ENCODE peak calls at places on chromosomes 3 and 15, in six cellular contexts. One of them, this sample, is unnamed.

GRCh38 chr3:136989781-136990524 is 32.2 kb downstream of the IL20RB start:
- DNase-seq in SK-N-DZ: no peak
- DNase-seq in RCC 7860: no peak
- DNase-seq in SK-N-SH: no peak
- DNase-seq in EH: no peak
- DNase-seq in stimulated activated CD8-positive, alpha-beta memory T cell treated with anti-CD3 and anti-CD28 coated beads, Interleukin-15, amount 100 ng/mL, for 24 hours: no peak
- DNase-seq in this sample: no peak

GRCh38 chr3:129018751-129019150 is 17.6 kb downstream of the EFCC1 start:
- DNase-seq in EH: no peak
- DNase-seq in stimulated activated CD8-positive, alpha-beta memory T cell treated with anti-CD3 and anti-CD28 coated beads, Interleukin-15, amount 100 ng/mL, for 24 hours: no peak
- DNase-seq in SK-N-DZ: no peak
- DNase-seq in RCC 7860: no peak
- DNase-seq in SK-N-SH: no peak
- DNase-seq in this sample: no peak

GRCh38 chr15:58666957-58667356 is 82.5 kb downstream of the ADAM10 start:
- DNase-seq in SK-N-SH: no peak
- DNase-seq in RCC 7860: no peak
- DNase-seq in stimulated activated CD8-positive, alpha-beta memory T cell treated with anti-CD3 and anti-CD28 coated beads, Interleukin-15, amount 100 ng/mL, for 24 hours: no peak
- DNase-seq in SK-N-DZ: no peak
- DNase-seq in EH: peak
- DNase-seq in this sample: no peak

GRCh38 chr3:5441401-5441800 is 253.9 kb downstream of the EDEM1 start:
- DNase-seq in RCC 7860: no peak
- DNase-seq in stimulated activated CD8-positive, alpha-beta memory T cell treated with anti-CD3 and anti-CD28 coated beads, Interleukin-15, amount 100 ng/mL, for 24 hours: no peak
- DNase-seq in SK-N-DZ: no peak
- DNase-seq in EH: no peak
- DNase-seq in SK-N-SH: no peak
- DNase-seq in this sample: no peak

GRCh38 chr3:48698891-48699290 is 13.2 kb upstream of the NCKIPSD start:
- DNase-seq in EH: no peak
- DNase-seq in SK-N-SH: no peak
- DNase-seq in SK-N-DZ: no peak
- DNase-seq in stimulated activated CD8-positive, alpha-beta memory T cell treated with anti-CD3 and anti-CD28 coated beads, Interleukin-15, amount 100 ng/mL, for 24 hours: no peak
- DNase-seq in RCC 7860: no peak
- DNase-seq in this sample: no peak

GRCh38 chr3:117842086-117842485 is 1132.5 kb downstream of the TUSC7 start:
- DNase-seq in RCC 7860: no peak
- DNase-seq in stimulated activated CD8-positive, alpha-beta memory T cell treated with anti-CD3 and anti-CD28 coated beads, Interleukin-15, amount 100 ng/mL, for 24 hours: no peak
- DNase-seq in EH: no peak
- DNase-seq in SK-N-DZ: no peak
- DNase-seq in SK-N-SH: no peak
- DNase-seq in this sample: no peak

GRCh38 chr3:1191061-1191460 is 98.2 kb downstream of the CNTN6 start:
- DNase-seq in SK-N-DZ: no peak
- DNase-seq in RCC 7860: peak
- DNase-seq in stimulated activated CD8-positive, alpha-beta memory T cell treated with anti-CD3 and anti-CD28 coated beads, Interleukin-15, amount 100 ng/mL, for 24 hours: no peak
- DNase-seq in SK-N-SH: no peak
- DNase-seq in EH: no peak
- DNase-seq in this sample: no peak

GRCh38 chr3:152272771-152273242 is 4.1 kb downstream of the MBNL1 start:
- DNase-seq in EH: peak
- DNase-seq in stimulated activated CD8-positive, alpha-beta memory T cell treated with anti-CD3 and anti-CD28 coated beads, Interleukin-15, amount 100 ng/mL, for 24 hours: no peak
- DNase-seq in SK-N-SH: no peak
- DNase-seq in SK-N-DZ: no peak
- DNase-seq in RCC 7860: no peak
- DNase-seq in this sample: no peak

GRCh38 chr3:128805771-128806170 is 73.6 kb upstream of the ACAD9 start:
- DNase-seq in EH: peak
- DNase-seq in RCC 7860: no peak
- DNase-seq in SK-N-DZ: no peak
- DNase-seq in SK-N-SH: no peak
- DNase-seq in stimulated activated CD8-positive, alpha-beta memory T cell treated with anti-CD3 and anti-CD28 coated beads, Interleukin-15, amount 100 ng/mL, for 24 hours: no peak
- DNase-seq in this sample: no peak

GRCh38 chr3:133574260-133574881 is 885 bp downstream of the CDV3 start:
- DNase-seq in stimulated activated CD8-positive, alpha-beta memory T cell treated with anti-CD3 and anti-CD28 coated beads, Interleukin-15, amount 100 ng/mL, for 24 hours: peak
- DNase-seq in SK-N-DZ: peak
- DNase-seq in EH: peak
- DNase-seq in RCC 7860: peak
- DNase-seq in SK-N-SH: peak
- DNase-seq in this sample: peak

GRCh38 chr3:126544596-126545281 is 14.0 kb downstream of the C3orf22 start:
- DNase-seq in SK-N-SH: peak
- DNase-seq in SK-N-DZ: no peak
- DNase-seq in stimulated activated CD8-positive, alpha-beta memory T cell treated with anti-CD3 and anti-CD28 coated beads, Interleukin-15, amount 100 ng/mL, for 24 hours: no peak
- DNase-seq in RCC 7860: no peak
- DNase-seq in EH: no peak
- DNase-seq in this sample: peak

GRCh38 chr3:65617209-65617608 is 421.5 kb downstream of the MAGI1 start:
- DNase-seq in stimulated activated CD8-positive, alpha-beta memory T cell treated with anti-CD3 and anti-CD28 coated beads, Interleukin-15, amount 100 ng/mL, for 24 hours: no peak
- DNase-seq in SK-N-SH: no peak
- DNase-seq in SK-N-DZ: no peak
- DNase-seq in RCC 7860: no peak
- DNase-seq in EH: no peak
- DNase-seq in this sample: no peak

GRCh38 chr3:12586403-12586802 is 29.5 kb downstream of the MKRN2 start:
- DNase-seq in SK-N-SH: no peak
- DNase-seq in RCC 7860: no peak
- DNase-seq in EH: no peak
- DNase-seq in stimulated activated CD8-positive, alpha-beta memory T cell treated with anti-CD3 and anti-CD28 coated beads, Interleukin-15, amount 100 ng/mL, for 24 hours: no peak
- DNase-seq in SK-N-DZ: no peak
- DNase-seq in this sample: no peak

This sample was measured in D341Med.